ENCODE peak calls at places on chromosomes 11 and 22, in four cellular contexts. C is M059J; V is tibial nerve; T is stimulated activated CD4-positive, alpha-beta T cell treated with anti-CD3 and anti-CD28 coated beads, Interleukin-12 subunit alpha, Interleukin-12 subunit beta, amount 100 ng/mL, for 48 hours. K is an unnamed sample.

GRCh38 chr11:2572491-2573239 is 127.1 kb downstream of the KCNQ1OT1 start:
- DNase-seq in C (no peak), V (no peak), T (no peak), K (peak)

GRCh38 chr11:73198677-73199076 is 19.4 kb upstream of the P2RY2 start:
- DNase-seq in C (peak), V (no peak), T (no peak), K (no peak)

GRCh38 chr11:2587976-2588748 is 111.6 kb downstream of the KCNQ1OT1 start:
- DNase-seq in C (no peak), V (no peak), T (no peak), K (peak)

GRCh38 chr11:118789501-118790356 is 1.2 kb downstream of the DDX6 start:
- DNase-seq in C (peak), V (peak), T (peak), K (no peak)

GRCh38 chr22:30432096-30432495 is 6.5 kb downstream of the MTFP1 start:
- DNase-seq in C (no peak), V (no peak), T (no peak), K (no peak)

GRCh38 chr11:113193894-113194293 is 120.5 kb upstream of the TTC12 start:
- DNase-seq in C (peak), V (peak), T (no peak), K (peak)

GRCh38 chr11:17979770-17980371 is 33.0 kb downstream of the SERGEF start:
- DNase-seq in C (peak), V (peak), T (peak), K (no peak)

GRCh38 chr11:19200410-19201201 is 1.2 kb downstream of the CSRP3 start:
- DNase-seq in C (peak), V (no peak), T (no peak), K (no peak)

GRCh38 chr11:42571486-42572230 is 740.1 kb upstream of the API5 start:
- DNase-seq in C (no peak), V (no peak), T (no peak), K (no peak)

GRCh38 chr11:75868990-75869389 is 54.0 kb downstream of the UVRAG start:
- DNase-seq in C (no peak), V (no peak), T (no peak), K (no peak)

GRCh38 chr11:129460714-129461113 is 85.1 kb downstream of the BARX2 start:
- DNase-seq in C (no peak), V (no peak), T (no peak), K (no peak)